ENCODE peak calls at places on chromosomes 2 and 18, in ten cellular contexts. One of them, this sample, is unnamed.

GRCh38 chr2:1601064-1601405 is 143.3 kb downstream of the PXDN start:
- DNase-seq in heart left ventricle: no peak
- DNase-seq in HFF-Myc: no peak
- DNase-seq in transverse colon: no peak
- DNase-seq in thoracic aorta: no peak
- DNase-seq in SK-N-SH: no peak
- DNase-seq in NT2/D1: no peak
- DNase-seq in fibroblast of lung: no peak
- DNase-seq in HepG2: no peak
- DNase-seq in Peyer's patch: no peak
- DNase-seq in this sample: peak

GRCh38 chr2:239322414-239323086 is 78.3 kb downstream of the HDAC4 start:
- DNase-seq in Peyer's patch: peak
- DNase-seq in thoracic aorta: no peak
- DNase-seq in SK-N-SH: peak
- DNase-seq in transverse colon: peak
- DNase-seq in fibroblast of lung: peak
- DNase-seq in HepG2: no peak
- DNase-seq in HFF-Myc: peak
- DNase-seq in NT2/D1: no peak
- DNase-seq in heart left ventricle: no peak
- DNase-seq in this sample: peak

GRCh38 chr2:228767196-228767595 is 503.9 kb downstream of the PID1 start:
- DNase-seq in HepG2: no peak
- DNase-seq in fibroblast of lung: peak
- DNase-seq in Peyer's patch: no peak
- DNase-seq in HFF-Myc: no peak
- DNase-seq in thoracic aorta: no peak
- DNase-seq in SK-N-SH: no peak
- DNase-seq in transverse colon: no peak
- DNase-seq in heart left ventricle: no peak
- DNase-seq in NT2/D1: no peak
- DNase-seq in this sample: no peak

GRCh38 chr2:112260295-112260625 is 5.4 kb upstream of the ZC3H8 start:
- DNase-seq in Peyer's patch: no peak
- DNase-seq in NT2/D1: no peak
- DNase-seq in SK-N-SH: no peak
- DNase-seq in fibroblast of lung: no peak
- DNase-seq in HepG2: no peak
- DNase-seq in transverse colon: no peak
- DNase-seq in heart left ventricle: no peak
- DNase-seq in thoracic aorta: no peak
- DNase-seq in HFF-Myc: no peak
- DNase-seq in this sample: no peak

GRCh38 chr18:21074336-21075323 is 37.0 kb downstream of the ROCK1 start:
- DNase-seq in transverse colon: no peak
- DNase-seq in SK-N-SH: no peak
- DNase-seq in fibroblast of lung: no peak
- DNase-seq in HepG2: no peak
- DNase-seq in thoracic aorta: no peak
- DNase-seq in HFF-Myc: no peak
- DNase-seq in Peyer's patch: no peak
- DNase-seq in heart left ventricle: no peak
- DNase-seq in NT2/D1: no peak
- DNase-seq in this sample: no peak

GRCh38 chr18:13256444-13257305 is 38.1 kb downstream of the LDLRAD4 start:
- DNase-seq in HFF-Myc: no peak
- DNase-seq in Peyer's patch: peak
- DNase-seq in transverse colon: no peak
- DNase-seq in NT2/D1: no peak
- DNase-seq in fibroblast of lung: no peak
- DNase-seq in HepG2: no peak
- DNase-seq in thoracic aorta: no peak
- DNase-seq in heart left ventricle: no peak
- DNase-seq in SK-N-SH: no peak
- DNase-seq in this sample: peak

GRCh38 chr2:96427917-96428316 is 77.2 kb downstream of the NEURL3 start:
- DNase-seq in HepG2: peak
- DNase-seq in heart left ventricle: no peak
- DNase-seq in thoracic aorta: no peak
- DNase-seq in SK-N-SH: no peak
- DNase-seq in transverse colon: no peak
- DNase-seq in NT2/D1: no peak
- DNase-seq in fibroblast of lung: peak
- DNase-seq in HFF-Myc: peak
- DNase-seq in Peyer's patch: no peak
- DNase-seq in this sample: no peak

GRCh38 chr2:167133614-167134013 is 245.3 kb downstream of the XIRP2 start:
- DNase-seq in thoracic aorta: no peak
- DNase-seq in NT2/D1: no peak
- DNase-seq in transverse colon: no peak
- DNase-seq in HepG2: no peak
- DNase-seq in HFF-Myc: no peak
- DNase-seq in heart left ventricle: no peak
- DNase-seq in Peyer's patch: no peak
- DNase-seq in SK-N-SH: no peak
- DNase-seq in fibroblast of lung: no peak
- DNase-seq in this sample: no peak

GRCh38 chr2:140808816-140809215 is 1322.0 kb downstream of the LRP1B start:
- DNase-seq in thoracic aorta: no peak
- DNase-seq in heart left ventricle: no peak
- DNase-seq in HepG2: peak
- DNase-seq in Peyer's patch: no peak
- DNase-seq in SK-N-SH: no peak
- DNase-seq in transverse colon: no peak
- DNase-seq in NT2/D1: no peak
- DNase-seq in HFF-Myc: no peak
- DNase-seq in fibroblast of lung: no peak
- DNase-seq in this sample: no peak

GRCh38 chr2:116716038-116716437 is 1098.5 kb upstream of the DDX18 start:
- DNase-seq in HFF-Myc: no peak
- DNase-seq in HepG2: no peak
- DNase-seq in heart left ventricle: no peak
- DNase-seq in Peyer's patch: no peak
- DNase-seq in NT2/D1: no peak
- DNase-seq in fibroblast of lung: no peak
- DNase-seq in transverse colon: no peak
- DNase-seq in thoracic aorta: no peak
- DNase-seq in SK-N-SH: no peak
- DNase-seq in this sample: no peak

GRCh38 chr2:12717988-12718661 is 1.4 kb downstream of the TRIB2 start:
- DNase-seq in fibroblast of lung: peak
- DNase-seq in HFF-Myc: no peak
- DNase-seq in thoracic aorta: no peak
- DNase-seq in transverse colon: no peak
- DNase-seq in NT2/D1: no peak
- DNase-seq in heart left ventricle: no peak
- DNase-seq in Peyer's patch: peak
- DNase-seq in SK-N-SH: peak
- DNase-seq in HepG2: no peak
- DNase-seq in this sample: peak

GRCh38 chr2:151106805-151107490 is 154.7 kb downstream of the RBM43 start:
- DNase-seq in transverse colon: no peak
- DNase-seq in thoracic aorta: no peak
- DNase-seq in fibroblast of lung: no peak
- DNase-seq in HFF-Myc: peak
- DNase-seq in NT2/D1: no peak
- DNase-seq in SK-N-SH: no peak
- DNase-seq in Peyer's patch: no peak
- DNase-seq in heart left ventricle: no peak
- DNase-seq in HepG2: no peak
- DNase-seq in this sample: no peak

GRCh38 chr2:171522804-171523338 is 597 bp downstream of the CYBRD1 start:
- DNase-seq in Peyer's patch: no peak
- DNase-seq in HFF-Myc: no peak
- DNase-seq in SK-N-SH: no peak
- DNase-seq in thoracic aorta: no peak
- DNase-seq in NT2/D1: no peak
- DNase-seq in heart left ventricle: peak
- DNase-seq in fibroblast of lung: peak
- DNase-seq in transverse colon: peak
- DNase-seq in HepG2: no peak
- DNase-seq in this sample: peak

GRCh38 chr2:171523339-171523931 is 1.2 kb downstream of the CYBRD1 start:
- DNase-seq in Peyer's patch: peak
- DNase-seq in thoracic aorta: peak
- DNase-seq in HepG2: peak
- DNase-seq in NT2/D1: no peak
- DNase-seq in SK-N-SH: peak
- DNase-seq in fibroblast of lung: peak
- DNase-seq in transverse colon: peak
- DNase-seq in heart left ventricle: peak
- DNase-seq in HFF-Myc: no peak
- DNase-seq in this sample: peak

GRCh38 chr2:171521361-171522056 is 765 bp upstream of the CYBRD1 start:
- DNase-seq in fibroblast of lung: no peak
- DNase-seq in HFF-Myc: no peak
- DNase-seq in NT2/D1: no peak
- DNase-seq in SK-N-SH: peak
- DNase-seq in Peyer's patch: no peak
- DNase-seq in transverse colon: no peak
- DNase-seq in HepG2: no peak
- DNase-seq in heart left ventricle: no peak
- DNase-seq in thoracic aorta: no peak
- DNase-seq in this sample: no peak

GRCh38 chr2:171522057-171522803 is at the start of gene CYBRD1:
- DNase-seq in thoracic aorta: peak
- DNase-seq in transverse colon: peak
- DNase-seq in HFF-Myc: no peak
- DNase-seq in heart left ventricle: peak
- DNase-seq in fibroblast of lung: peak
- DNase-seq in NT2/D1: no peak
- DNase-seq in SK-N-SH: peak
- DNase-seq in Peyer's patch: peak
- DNase-seq in HepG2: no peak
- DNase-seq in this sample: peak

GRCh38 chr2:171523969-171524401 is 1.7 kb downstream of the CYBRD1 start:
- DNase-seq in fibroblast of lung: peak
- DNase-seq in HFF-Myc: no peak
- DNase-seq in NT2/D1: no peak
- DNase-seq in heart left ventricle: no peak
- DNase-seq in SK-N-SH: no peak
- DNase-seq in HepG2: no peak
- DNase-seq in transverse colon: no peak
- DNase-seq in thoracic aorta: no peak
- DNase-seq in Peyer's patch: no peak
- DNase-seq in this sample: no peak
- H3K4me3 ChIP-seq in fibroblast of lung: peak
- H3K4me3 ChIP-seq in HFF-Myc: peak
- H3K4me3 ChIP-seq in NT2/D1: peak
- H3K4me3 ChIP-seq in heart left ventricle: peak
- H3K4me3 ChIP-seq in SK-N-SH: peak
- H3K4me3 ChIP-seq in HepG2: peak
- H3K4me3 ChIP-seq in transverse colon: peak
- H3K4me3 ChIP-seq in thoracic aorta: peak
- H3K4me3 ChIP-seq in Peyer's patch: peak
- H3K4me3 ChIP-seq in this sample: peak

DNA sequence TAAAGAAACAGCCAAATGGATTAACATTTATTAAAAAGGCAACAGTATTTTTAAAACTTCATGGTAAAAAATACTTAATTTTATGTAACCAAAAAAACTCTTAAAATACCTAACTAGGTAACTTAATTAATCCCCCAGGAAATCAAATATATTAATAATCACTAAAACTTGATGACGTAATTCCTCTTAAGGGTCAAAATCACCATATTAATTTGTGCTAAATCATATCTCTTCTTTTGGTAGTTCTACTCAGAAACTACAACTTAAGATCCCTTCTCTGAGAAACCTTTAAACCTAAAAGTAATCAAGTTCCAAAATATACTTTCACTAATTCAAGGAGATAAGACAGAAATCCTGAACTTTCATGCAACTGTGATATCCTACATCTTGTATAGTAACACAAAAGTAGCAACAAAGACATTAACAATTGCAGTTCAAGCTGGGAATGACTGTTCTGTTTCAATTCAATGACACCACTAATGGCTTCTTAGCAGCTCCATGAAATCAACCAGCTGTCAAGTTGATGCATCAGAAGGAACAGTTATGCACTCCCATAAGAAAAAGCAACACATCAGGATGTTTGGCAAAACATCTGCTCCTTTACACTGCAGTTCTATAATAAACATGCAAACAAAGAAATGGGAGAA is 4.0 kb downstream of the BAZ2B start:
- DNase-seq in SK-N-SH: peak
- DNase-seq in Peyer's patch: no peak
- DNase-seq in fibroblast of lung: peak
- DNase-seq in HFF-Myc: no peak
- DNase-seq in NT2/D1: no peak
- DNase-seq in thoracic aorta: no peak
- DNase-seq in heart left ventricle: no peak
- DNase-seq in transverse colon: no peak
- DNase-seq in HepG2: no peak
- DNase-seq in this sample: no peak
- H3K4me3 ChIP-seq in SK-N-SH: no peak
- H3K4me3 ChIP-seq in Peyer's patch: no peak
- H3K4me3 ChIP-seq in fibroblast of lung: peak
- H3K4me3 ChIP-seq in HFF-Myc: no peak
- H3K4me3 ChIP-seq in NT2/D1: no peak
- H3K4me3 ChIP-seq in thoracic aorta: peak
- H3K4me3 ChIP-seq in heart left ventricle: peak
- H3K4me3 ChIP-seq in transverse colon: no peak
- H3K4me3 ChIP-seq in HepG2: no peak
- H3K4me3 ChIP-seq in this sample: no peak

DNA sequence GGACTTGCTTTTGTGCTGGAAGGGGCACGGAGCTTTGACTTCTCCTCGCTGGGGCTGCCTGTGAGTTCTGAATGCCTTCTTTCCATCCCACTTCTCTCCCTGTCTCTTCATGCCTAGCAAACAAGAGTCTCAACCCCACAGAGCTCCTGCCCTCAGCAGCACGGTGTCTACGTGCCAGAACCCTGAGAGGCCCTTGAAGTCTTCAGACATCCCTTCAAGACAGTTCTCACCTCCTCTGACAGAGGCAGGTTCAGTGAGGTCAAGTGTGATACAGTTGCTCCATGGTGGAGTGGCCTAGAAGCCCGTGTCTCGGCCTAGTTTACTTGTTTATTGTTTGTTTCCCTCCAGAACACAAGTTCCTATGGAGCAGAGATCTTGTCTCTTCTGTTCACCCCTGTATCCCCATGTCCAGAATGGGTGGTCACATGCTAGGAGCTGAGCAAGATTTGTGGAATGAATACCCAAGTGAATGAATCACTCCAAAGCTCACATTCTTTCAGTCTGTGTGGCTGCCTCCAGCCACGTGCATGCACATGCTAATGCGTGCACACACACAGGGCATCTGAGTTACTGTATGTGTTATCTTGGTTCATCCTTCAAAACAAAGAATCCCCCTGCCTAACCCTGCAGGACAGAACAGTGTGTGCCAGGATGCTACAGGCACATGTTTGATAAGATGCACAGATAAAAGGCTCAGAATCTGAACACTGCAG is 391.7 kb downstream of the NBAS start:
- DNase-seq in NT2/D1: no peak
- DNase-seq in fibroblast of lung: peak
- DNase-seq in HepG2: peak
- DNase-seq in thoracic aorta: no peak
- DNase-seq in transverse colon: no peak
- DNase-seq in Peyer's patch: no peak
- DNase-seq in HFF-Myc: peak
- DNase-seq in heart left ventricle: no peak
- DNase-seq in SK-N-SH: peak
- DNase-seq in this sample: no peak
- H3K4me3 ChIP-seq in NT2/D1: no peak
- H3K4me3 ChIP-seq in fibroblast of lung: peak
- H3K4me3 ChIP-seq in HepG2: no peak
- H3K4me3 ChIP-seq in thoracic aorta: peak
- H3K4me3 ChIP-seq in transverse colon: no peak
- H3K4me3 ChIP-seq in Peyer's patch: no peak
- H3K4me3 ChIP-seq in HFF-Myc: no peak
- H3K4me3 ChIP-seq in heart left ventricle: no peak
- H3K4me3 ChIP-seq in SK-N-SH: no peak
- H3K4me3 ChIP-seq in this sample: no peak

GRCh38 chr2:54672587-54673456 is 50.6 kb upstream of the EML6 start:
- DNase-seq in HepG2: no peak
- DNase-seq in NT2/D1: no peak
- DNase-seq in thoracic aorta: no peak
- DNase-seq in Peyer's patch: peak
- DNase-seq in SK-N-SH: no peak
- DNase-seq in heart left ventricle: no peak
- DNase-seq in HFF-Myc: no peak
- DNase-seq in transverse colon: peak
- DNase-seq in fibroblast of lung: no peak
- DNase-seq in this sample: no peak
- H3K4me3 ChIP-seq in HepG2: no peak
- H3K4me3 ChIP-seq in NT2/D1: no peak
- H3K4me3 ChIP-seq in thoracic aorta: peak
- H3K4me3 ChIP-seq in Peyer's patch: no peak
- H3K4me3 ChIP-seq in SK-N-SH: no peak
- H3K4me3 ChIP-seq in heart left ventricle: peak
- H3K4me3 ChIP-seq in HFF-Myc: no peak
- H3K4me3 ChIP-seq in transverse colon: no peak
- H3K4me3 ChIP-seq in fibroblast of lung: no peak
- H3K4me3 ChIP-seq in this sample: no peak

This sample was measured in H7.